ENCODE peak calls at places on chromosomes 1 and 21, in four cellular contexts. N, O, M and G are unnamed samples.

GRCh38 chr1:1182491-1183220 is 9.0 kb downstream of the TTLL10 start:
- DNase-seq in M (peak; percentile 23), N (no peak), O (peak; percentile 36), G (no peak)

GRCh38 chr1:209896346-209896745 is 41.7 kb upstream of the SYT14 start:
- DNase-seq in O (no peak), M (no peak), N (no peak), G (no peak)

GRCh38 chr1:115142616-115143015 is 53.3 kb upstream of the TSPAN2 start:
- DNase-seq in M (no peak), N (no peak), O (no peak), G (no peak)

GRCh38 chr1:3930696-3931309 is 30.7 kb upstream of the C1orf174 start:
- DNase-seq in O (no peak), N (no peak), M (no peak), G (no peak)

GRCh38 chr21:16002872-16003466 is 273.2 kb downstream of the USP25 start:
- DNase-seq in M (no peak), N (no peak), O (peak; percentile 34), G (no peak)

GRCh38 chr1:165306543-165307434 is 49.7 kb downstream of the LMX1A start:
- DNase-seq in N (no peak), M (no peak), O (no peak), G (no peak)

GRCh38 chr1:111392042-111392441 is 35.5 kb downstream of the OVGP1 start:
- DNase-seq in N (no peak), M (no peak), O (no peak), G (no peak)

GRCh38 chr1:1347663-1348419 is 1.4 kb downstream of the DVL1 start:
- DNase-seq in M (peak; percentile 63), O (no peak), N (peak; percentile 80), G (peak; percentile 72)

GRCh38 chr1:63701187-63701586 is 72.6 kb upstream of the ROR1 start:
- DNase-seq in N (no peak), M (no peak), O (no peak), G (no peak)

GRCh38 chr1:169858467-169858866 is 35.2 kb downstream of the SCYL3 start:
- DNase-seq in M (no peak), O (no peak), N (no peak), G (no peak)

GRCh38 chr1:229139320-229139719 is 131.6 kb upstream of the RAB4A start:
- DNase-seq in O (no peak), N (no peak), M (no peak), G (no peak)

GRCh38 chr1:15965228-15965767 is 10.6 kb downstream of the ZBTB17 start:
- DNase-seq in N (no peak), O (no peak), M (no peak), G (no peak)

GRCh38 chr1:217895817-217896216 is 264.7 kb downstream of the SPATA17 start:
- DNase-seq in M (no peak), N (no peak), O (no peak), G (no peak)

GRCh38 chr1:27508139-27508665 is 18.2 kb upstream of the WASF2 start:
- DNase-seq in M (no peak), O (peak; percentile 37), N (peak; percentile 72), G (peak; percentile 60)

GRCh38 chr1:93977546-93977945 is 68.3 kb upstream of the GCLM start:
- DNase-seq in N (no peak), M (no peak), O (no peak), G (no peak)

GRCh38 chr1:10663668-10664035 is 132.8 kb downstream of the CASZ1 start:
- DNase-seq in N (no peak), O (peak; percentile 95), M (peak; percentile 71), G (no peak)

GRCh38 chr1:230200276-230200675 is 133.2 kb downstream of the GALNT2 start:
- DNase-seq in O (no peak), M (no peak), N (no peak), G (no peak)

GRCh38 chr1:38804062-38804886 is 55.3 kb downstream of the RRAGC start:
- DNase-seq in N (no peak), O (peak; percentile 66), M (peak; percentile 63), G (no peak)

GRCh38 chr1:222250376-222250775 is 297.5 kb downstream of the HHIPL2 start:
- DNase-seq in M (no peak), N (no peak), O (no peak), G (no peak)

GRCh38 chr21:42454791-42455190 is 41.2 kb downstream of the RSPH1 start:
- DNase-seq in M (no peak), O (no peak), N (no peak), G (no peak)

GRCh38 chr1:85563139-85563538 is 17.4 kb upstream of the CCN1 start:
- DNase-seq in O (no peak), N (no peak), M (no peak), G (no peak)

GRCh38 chr1:225880636-225881035 is 1.5 kb downstream of the TMEM63A start:
- DNase-seq in M (no peak), N (no peak), O (no peak), G (peak; percentile 21)

GRCh38 chr21:30164796-30165195 is 1.8 kb downstream of the CLDN17 start:
- DNase-seq in O (no peak), M (no peak), N (no peak), G (no peak)

GRCh38 chr1:85330206-85330605 is 53.8 kb upstream of the BCL10 start:
- DNase-seq in O (no peak), M (no peak), N (no peak), G (peak; percentile 15)

GRCh38 chr1:39230261-39231190 is 26.0 kb downstream of the MACF1 start:
- DNase-seq in M (no peak), N (no peak), O (no peak), G (peak; percentile 4)

GRCh38 chr1:173661763-173662162 is 7.9 kb downstream of the ANKRD45 start:
- DNase-seq in M (no peak), N (no peak), O (no peak), G (no peak)

GRCh38 chr1:4482526-4482925 is 171.9 kb upstream of the AJAP1 start:
- DNase-seq in N (no peak), O (no peak), M (no peak), G (no peak)

GRCh38 chr1:100463809-100464424 is 74.0 kb upstream of the GPR88 start:
- DNase-seq in M (peak; percentile 64), O (peak; percentile 54), N (peak; percentile 51), G (peak; percentile 64)

GRCh38 chr1:94852758-94853157 is 32.6 kb downstream of the SLC44A3 start:
- DNase-seq in M (no peak), N (no peak), O (no peak), G (no peak)

GRCh38 chr1:230796626-230797025 is 49.4 kb downstream of the CAPN9 start:
- DNase-seq in O (no peak), N (no peak), M (no peak), G (no peak)

GRCh38 chr1:23341829-23342697 is 2.0 kb downstream of the HNRNPR start:
- DNase-seq in O (no peak), M (no peak), N (no peak), G (peak; percentile 27)

GRCh38 chr1:23343246-23344110 is 606 bp downstream of the HNRNPR start:
- DNase-seq in N (peak; percentile 22), O (no peak), M (peak; percentile 60), G (peak; percentile 25)

GRCh38 chr1:23344987-23345472 is 946 bp upstream of the HNRNPR start:
- DNase-seq in M (no peak), O (peak; percentile 55), N (peak; percentile 44), G (no peak)

GRCh38 chr1:23345920-23346319 is 1.8 kb upstream of the HNRNPR start:
- DNase-seq in M (no peak), O (no peak), N (no peak), G (no peak)

GRCh38 chr1:23344111-23344986 is at the start of gene HNRNPR:
- DNase-seq in O (peak; percentile 97), N (peak; percentile 100), M (peak; percentile 100), G (peak; percentile 99)
- TF ChIP-seq CTCF in O (no peak), N (no peak), M (no peak), G (peak; percentile 36)

GRCh38 chr1:91311672-91312071 is 93.0 kb downstream of the HFM1 start:
- DNase-seq in O (no peak), M (no peak), N (no peak), G (no peak)

DNA sequence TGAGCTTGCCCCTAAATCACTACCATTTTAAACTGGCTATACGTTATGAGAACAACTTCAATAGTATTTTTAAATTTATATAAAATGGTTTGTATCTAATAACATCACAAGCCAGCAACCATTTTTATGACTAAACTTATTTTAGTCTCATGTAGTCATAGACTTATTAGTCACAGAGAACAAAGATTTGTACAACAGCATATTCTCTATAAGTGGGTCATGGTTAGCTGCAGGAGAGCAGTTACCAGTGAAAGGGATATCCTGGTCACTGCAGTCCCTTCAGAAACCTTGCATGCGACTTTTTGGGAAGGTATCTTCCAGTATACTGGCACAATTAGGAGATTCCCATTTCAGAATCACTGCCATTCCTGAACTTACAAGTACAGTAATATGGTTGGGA is 90.0 kb downstream of the HFM1 start:
- DNase-seq in N (no peak), O (no peak), M (no peak), G (no peak)
- TF ChIP-seq FOXJ3 in N (no peak), O (no peak), M (no peak), G (no peak)

GRCh38 chr1:55938376-55938850 is 641.0 kb downstream of the PLPP3 start:
- DNase-seq in O (no peak), N (no peak), M (no peak), G (no peak)

GRCh38 chr1:55943721-55944435 is 635.5 kb downstream of the PLPP3 start:
- DNase-seq in M (no peak), O (no peak), N (no peak), G (no peak)

GRCh38 chr1:55937840-55938375 is 641.5 kb downstream of the PLPP3 start:
- DNase-seq in N (no peak), O (no peak), M (no peak), G (no peak)

GRCh38 chr1:55943012-55943411 is 636.4 kb downstream of the PLPP3 start:
- DNase-seq in N (no peak), O (no peak), M (no peak), G (no peak)

GRCh38 chr1:55938861-55939260 is 640.5 kb downstream of the PLPP3 start:
- DNase-seq in O (no peak), N (no peak), M (no peak), G (no peak)
- TF ChIP-seq CTCF in O (no peak), N (no peak), M (no peak), G (no peak)

DNA sequence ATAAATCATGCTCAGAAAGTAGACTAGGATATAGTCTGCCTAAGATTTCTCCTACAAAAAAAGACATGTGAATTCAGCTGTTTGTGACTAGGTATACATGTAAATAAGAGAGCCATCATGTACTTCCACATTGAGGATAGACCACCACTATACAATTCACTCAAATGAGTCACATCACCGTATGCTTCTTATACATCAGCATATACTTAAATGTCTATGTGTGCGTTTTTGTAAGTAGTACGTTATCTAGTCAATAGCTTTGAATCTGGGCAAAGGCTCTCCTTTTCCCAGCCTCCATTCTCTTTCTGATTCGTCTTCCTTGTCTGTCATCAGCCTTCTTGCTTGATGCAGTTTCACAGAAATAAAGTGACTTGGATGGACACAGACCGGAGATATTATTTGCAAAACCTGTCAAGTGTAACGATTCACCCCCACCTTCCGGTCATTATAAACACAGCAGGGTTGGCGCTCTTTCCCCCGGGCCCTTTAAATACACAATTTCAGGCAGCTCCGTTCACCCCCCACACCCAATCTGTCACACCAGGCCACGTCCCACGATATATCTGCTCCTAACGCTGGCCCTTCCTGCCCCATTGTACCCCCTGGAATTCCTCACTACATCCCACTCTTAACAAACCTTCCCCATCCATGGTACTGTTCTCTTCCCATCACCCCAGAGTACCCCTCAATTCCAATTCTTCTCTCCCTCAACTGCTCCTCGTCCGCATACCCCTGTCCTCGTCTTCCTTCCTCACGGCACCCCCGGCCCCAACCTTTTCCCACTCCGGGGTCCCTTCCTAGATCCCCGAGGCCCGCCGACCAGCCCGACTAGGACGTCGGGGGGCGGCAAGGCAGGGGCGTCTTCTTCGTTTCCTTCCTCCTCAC is 636 bp downstream of the VAMP4 start:
- DNase-seq in N (peak; percentile 80), O (peak; percentile 55), M (no peak), G (peak; percentile 36)
- TF ChIP-seq FOXJ3 in N (no peak), O (no peak), M (no peak), G (no peak)